ENCODE peak calls at places on chromosomes 6 and 20, in six cellular contexts. A is T47D; W is effector CD8-positive, alpha-beta T cell; F is amniotic stem cell; Y is activated CD8-positive, alpha-beta memory T cell treated with anti-CD3 and anti-CD28 coated beads, Interleukin-2, amount 10 ng/mL, durations not matched to agents 7 days and 5 days; U is stimulated activated CD4-positive, alpha-beta T cell treated with anti-CD3 and anti-CD28 coated beads, TNF-alpha, amount 100 ng/mL, for 24 hours. J is an unnamed sample.

GRCh38 chr6:26183581-26184408 is 96.6 kb downstream of the HFE start:
- DNase-seq in A (no peak), W (peak), F (peak), Y (peak), U (no peak), J (no peak)

GRCh38 chr6:51928320-51928719 is 159.1 kb downstream of the PKHD1 start:
- DNase-seq in A (no peak), W (no peak), F (no peak), Y (no peak), U (no peak), J (no peak)

GRCh38 chr20:57682184-57683038 is 27.4 kb downstream of the PMEPA1 start:
- DNase-seq in A (no peak), W (no peak), F (no peak), Y (no peak), U (no peak), J (no peak)

GRCh38 chr6:115287467-115287866 is 773.2 kb downstream of the FRK start:
- DNase-seq in A (no peak), W (no peak), F (no peak), Y (no peak), U (no peak), J (no peak)

GRCh38 chr6:26570027-26570809 is 26.5 kb upstream of the ABT1 start:
- DNase-seq in A (peak), W (no peak), F (no peak), Y (no peak), U (no peak), J (no peak)

GRCh38 chr6:156634048-156634447 is 143.1 kb upstream of the ARID1B start:
- DNase-seq in A (no peak), W (no peak), F (no peak), Y (no peak), U (no peak), J (no peak)

GRCh38 chr6:79750806-79751205 is 119.7 kb downstream of the SH3BGRL2 start:
- DNase-seq in A (no peak), W (no peak), F (no peak), Y (no peak), U (no peak), J (no peak)

GRCh38 chr20:57594092-57594911 is 25.9 kb downstream of the ZBP1 start:
- DNase-seq in A (peak), W (peak), F (no peak), Y (peak), U (no peak), J (no peak)

GRCh38 chr6:116513224-116513875 is 1.9 kb downstream of the CALHM5 start:
- DNase-seq in A (no peak), W (no peak), F (no peak), Y (no peak), U (no peak), J (no peak)

GRCh38 chr20:11118802-11119380 is 445.1 kb upstream of the JAG1 start:
- DNase-seq in A (no peak), W (no peak), F (no peak), Y (no peak), U (no peak), J (no peak)

GRCh38 chr6:89542856-89543254 is 95.7 kb downstream of the LYRM2 start:
- DNase-seq in A (no peak), W (no peak), F (no peak), Y (no peak), U (no peak), J (no peak)

GRCh38 chr6:79777713-79778579 is 146.8 kb downstream of the SH3BGRL2 start:
- DNase-seq in A (peak), W (peak), F (peak), Y (peak), U (peak), J (no peak)

GRCh38 chr6:111147440-111147839 is 60.1 kb downstream of the SLC16A10 start:
- DNase-seq in A (no peak), W (no peak), F (no peak), Y (no peak), U (no peak), J (no peak)

GRCh38 chr6:160041608-160042007 is 72.7 kb downstream of the IGF2R start:
- DNase-seq in A (peak), W (no peak), F (peak), Y (no peak), U (no peak), J (no peak)

GRCh38 chr20:8578191-8578690 is 446.2 kb downstream of the PLCB1 start:
- DNase-seq in A (no peak), W (no peak), F (no peak), Y (no peak), U (no peak), J (no peak)

GRCh38 chr6:129500958-129501381 is 209.0 kb downstream of the ARHGAP18 start:
- DNase-seq in A (peak), W (no peak), F (no peak), Y (no peak), U (no peak), J (no peak)

GRCh38 chr20:49676581-49677291 is 36.9 kb downstream of the B4GALT5 start:
- DNase-seq in A (no peak), W (no peak), F (peak), Y (peak), U (no peak), J (no peak)

J was measured in vagina.